ENCODE peak calls at places on chromosomes 1 and 21, in six cellular contexts. J, F, N, U, G and O are unnamed samples. For H3K36me3, the result is how much of the 10 kb centered on the place peaks cover.

GRCh38 chr1:56676571-56677035 is 31.5 kb downstream of the PRKAA2 start:
- DNase-seq in J (peak), F (no peak), N (peak), U (peak), G (no peak), O (no peak)

GRCh38 chr1:58211857-58212256 is 334.7 kb downstream of the OMA1 start:
- DNase-seq in J (no peak), F (no peak), N (no peak), U (no peak), G (peak), O (no peak)

GRCh38 chr1:184025242-184025675 is 12.3 kb downstream of the COLGALT2 start:
- DNase-seq in J (peak), F (no peak), N (no peak), U (peak), G (peak), O (no peak)

GRCh38 chr1:200896571-200897187 is 2.0 kb downstream of the INAVA start:
- DNase-seq in J (no peak), F (peak), N (peak), U (no peak), G (peak), O (peak)

GRCh38 chr1:168090395-168090794 is 46.3 kb downstream of the GPR161 start:
- DNase-seq in J (no peak), F (no peak), N (no peak), U (no peak), G (no peak), O (no peak)

GRCh38 chr21:31654340-31654739 is 5.2 kb upstream of the SOD1 start:
- DNase-seq in J (no peak), F (no peak), N (no peak), U (no peak), G (peak), O (no peak)

GRCh38 chr1:217498209-217498608 is 132.7 kb downstream of the GPATCH2 start:
- DNase-seq in J (no peak), F (no peak), N (no peak), U (no peak), G (no peak), O (no peak)

GRCh38 chr1:234608720-234609527 is 1.1 kb downstream of the IRF2BP2 start:
- DNase-seq in J (peak), F (no peak), N (peak), U (peak), G (peak), O (peak)

GRCh38 chr21:33873116-33873515 is 42.5 kb downstream of the ATP5PO start:
- DNase-seq in J (no peak), F (no peak), N (no peak), U (no peak), G (no peak), O (no peak)

GRCh38 chr21:36171741-36172331 is 15.2 kb downstream of the DOP1B start:
- DNase-seq in J (no peak), F (no peak), N (no peak), U (no peak), G (no peak), O (no peak)

GRCh38 chr1:52435650-52436049 is 31.2 kb downstream of the PRPF38A start:
- DNase-seq in J (no peak), F (no peak), N (no peak), U (no peak), G (no peak), O (no peak)

GRCh38 chr1:21058035-21058793 is 118.5 kb downstream of the EIF4G3 start:
- DNase-seq in J (no peak), F (no peak), N (no peak), U (no peak), G (no peak), O (no peak)

GRCh38 chr1:209659909-209660308 is 7.7 kb upstream of the LAMB3 start:
- DNase-seq in J (peak), F (no peak), N (peak), U (no peak), G (no peak), O (no peak)

GRCh38 chr1:33182452-33182851 is 609 bp upstream of the TRIM62 start:
- DNase-seq in J (peak), F (peak), N (peak), U (peak), G (no peak), O (no peak)

GRCh38 chr1:31981976-31982375 is 31.7 kb upstream of the KHDRBS1 start:
- DNase-seq in J (no peak), F (no peak), N (no peak), U (no peak), G (no peak), O (no peak)

GRCh38 chr1:77831976-77832695 is 52.7 kb downstream of the MIGA1 start:
- DNase-seq in J (peak), F (no peak), N (no peak), U (peak), G (no peak), O (no peak)

GRCh38 chr1:181397841-181398240 is 85.5 kb upstream of the CACNA1E start:
- DNase-seq in J (no peak), F (no peak), N (no peak), U (no peak), G (peak), O (no peak)

GRCh38 chr1:7608628-7609295 is 162.3 kb upstream of the VAMP3 start:
- DNase-seq in J (peak), F (no peak), N (no peak), U (no peak), G (peak), O (peak)

GRCh38 chr1:16236091-16236494 is 890 bp downstream of the CPLANE2 start:
- DNase-seq in J (peak), F (no peak), N (peak), U (peak), G (no peak), O (peak)

GRCh38 chr1:230622151-230622550 is 20.1 kb upstream of the COG2 start:
- DNase-seq in J (no peak), F (no peak), N (no peak), U (no peak), G (no peak), O (no peak)

GRCh38 chr1:50968021-50968883 is 1.8 kb upstream of the CDKN2C start:
- DNase-seq in J (peak), F (peak), N (peak), U (peak), G (peak), O (peak)

GRCh38 chr21:42677339-42678117 is 24.1 kb downstream of the PDE9A start:
- DNase-seq in J (peak), F (no peak), N (peak), U (no peak), G (no peak), O (no peak)

GRCh38 chr1:178037510-178038253 is 56.2 kb upstream of the RASAL2 start:
- DNase-seq in J (peak), F (peak), N (peak), U (peak), G (peak), O (peak)

GRCh38 chr1:246377606-246378005 is 129.5 kb downstream of the SMYD3 start:
- DNase-seq in J (no peak), F (no peak), N (no peak), U (no peak), G (no peak), O (no peak)

GRCh38 chr1:67721650-67722291 is 36.8 kb downstream of the GADD45A start:
- DNase-seq in J (no peak), F (no peak), N (no peak), U (no peak), G (no peak), O (no peak)

GRCh38 chr1:4140821-4141220 is 240.7 kb upstream of the C1orf174 start:
- DNase-seq in J (no peak), F (no peak), N (no peak), U (no peak), G (no peak), O (no peak)

GRCh38 chr1:96979287-96979686 is 257.7 kb downstream of the PTBP2 start:
- DNase-seq in J (no peak), F (no peak), N (no peak), U (no peak), G (no peak), O (no peak)

GRCh38 chr1:100868364-100868995 is 26.2 kb downstream of the EXTL2 start:
- DNase-seq in J (peak), F (no peak), N (no peak), U (peak), G (no peak), O (no peak)

DNA sequence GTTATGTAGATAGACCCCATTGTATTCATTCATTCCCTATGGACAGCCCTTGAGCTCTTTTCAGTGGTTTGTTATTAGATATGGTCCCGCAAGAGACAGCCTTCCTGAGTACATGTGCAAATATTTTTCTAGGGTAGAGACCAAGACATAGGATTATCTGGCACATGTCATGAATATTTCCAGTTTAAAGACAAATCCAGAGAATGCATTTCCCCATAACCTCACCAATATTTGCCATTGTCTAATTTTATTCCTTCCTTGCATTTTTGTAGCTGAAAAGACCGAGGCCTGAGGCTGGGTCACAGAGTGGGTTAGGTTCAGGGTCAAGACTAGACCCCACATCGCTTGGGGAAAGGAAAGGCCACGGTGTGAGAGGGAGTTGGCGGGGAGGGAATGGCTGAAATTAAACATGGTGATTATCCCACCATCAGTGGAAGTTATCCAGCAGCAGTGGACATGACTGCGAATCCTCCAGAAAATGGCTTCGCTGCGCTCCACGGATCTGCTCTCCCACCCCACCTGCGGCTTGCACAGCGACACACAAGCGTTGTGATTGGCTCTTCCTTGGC is 15.9 kb upstream of the STMN1 start:
- DNase-seq in J (no peak), F (no peak), N (no peak), U (no peak), G (no peak), O (no peak)
- H3K4me3 ChIP-seq in J (peak), F (peak), N (peak), U (peak), G (peak), O (peak)

DNA sequence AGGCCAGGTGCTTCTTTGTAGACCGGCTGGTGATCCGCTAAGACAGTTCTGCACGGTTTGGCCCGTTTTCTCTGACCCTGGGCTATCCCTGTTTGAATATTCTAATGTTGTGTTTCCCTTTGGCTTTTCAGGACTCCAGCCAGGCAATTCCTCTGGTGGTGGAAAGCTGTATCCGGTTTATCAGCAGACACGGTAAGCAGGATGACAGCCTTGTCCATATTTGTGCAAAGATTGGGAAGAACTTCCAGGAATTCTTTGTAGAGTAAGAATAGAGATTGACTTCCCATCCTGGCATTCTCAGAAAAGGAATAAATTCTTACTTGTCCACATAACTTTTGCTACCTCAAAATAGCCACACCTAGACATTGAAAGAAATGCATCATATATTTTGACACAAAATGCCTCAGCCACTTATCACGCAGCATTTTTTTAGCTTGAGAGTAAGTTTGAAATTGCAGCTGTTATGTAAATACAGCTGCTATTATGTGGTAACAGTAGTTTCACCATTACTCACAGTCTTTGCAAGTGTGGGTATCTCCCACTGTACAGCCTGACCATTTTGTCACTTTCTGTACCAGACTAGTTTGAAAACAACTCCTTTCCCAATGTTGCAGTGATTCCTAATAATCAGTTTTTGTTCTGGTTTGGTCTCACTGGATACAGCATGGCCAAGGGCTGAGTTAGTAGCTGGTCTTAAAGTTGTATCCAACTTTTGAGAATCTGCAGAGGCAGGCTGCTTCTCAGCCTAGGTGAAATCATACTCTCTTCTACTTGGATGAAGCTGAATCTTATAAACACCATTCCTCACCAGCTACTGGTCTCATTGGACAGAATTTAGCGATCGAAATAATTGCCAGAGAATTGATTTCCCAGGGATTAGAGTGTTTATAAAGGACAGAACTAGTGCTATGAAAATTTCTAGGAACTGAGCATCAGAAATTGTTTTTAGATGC is 40.0 kb upstream of the IKBKE start:
- DNase-seq in J (peak), F (no peak), N (peak), U (peak), G (no peak), O (no peak)
- H3K36me3 ChIP-seq in J (half or more), F (under half), N (under half), U (under half), G (half or more), O (under half)

GRCh38 chr1:23099171-23099536 is 69.5 kb downstream of the LUZP1 start:
- DNase-seq in J (no peak), F (no peak), N (no peak), U (peak), G (no peak), O (no peak)
- H3K27ac ChIP-seq in J (no peak), F (no peak), N (no peak), U (peak), G (no peak), O (no peak)

GRCh38 chr1:22494144-22494543 is 42.5 kb downstream of the ZBTB40 start:
- DNase-seq in J (no peak), F (no peak), N (no peak), U (no peak), G (no peak), O (no peak)

GRCh38 chr1:22491995-22492726 is 40.5 kb downstream of the ZBTB40 start:
- DNase-seq in J (no peak), F (no peak), N (no peak), U (no peak), G (no peak), O (no peak)

GRCh38 chr1:22496536-22497160 is 45.0 kb downstream of the ZBTB40 start:
- DNase-seq in J (no peak), F (no peak), N (no peak), U (no peak), G (no peak), O (no peak)

GRCh38 chr1:22490309-22490708 is 38.7 kb downstream of the ZBTB40 start:
- DNase-seq in J (peak), F (no peak), N (no peak), U (no peak), G (peak), O (no peak)

DNA sequence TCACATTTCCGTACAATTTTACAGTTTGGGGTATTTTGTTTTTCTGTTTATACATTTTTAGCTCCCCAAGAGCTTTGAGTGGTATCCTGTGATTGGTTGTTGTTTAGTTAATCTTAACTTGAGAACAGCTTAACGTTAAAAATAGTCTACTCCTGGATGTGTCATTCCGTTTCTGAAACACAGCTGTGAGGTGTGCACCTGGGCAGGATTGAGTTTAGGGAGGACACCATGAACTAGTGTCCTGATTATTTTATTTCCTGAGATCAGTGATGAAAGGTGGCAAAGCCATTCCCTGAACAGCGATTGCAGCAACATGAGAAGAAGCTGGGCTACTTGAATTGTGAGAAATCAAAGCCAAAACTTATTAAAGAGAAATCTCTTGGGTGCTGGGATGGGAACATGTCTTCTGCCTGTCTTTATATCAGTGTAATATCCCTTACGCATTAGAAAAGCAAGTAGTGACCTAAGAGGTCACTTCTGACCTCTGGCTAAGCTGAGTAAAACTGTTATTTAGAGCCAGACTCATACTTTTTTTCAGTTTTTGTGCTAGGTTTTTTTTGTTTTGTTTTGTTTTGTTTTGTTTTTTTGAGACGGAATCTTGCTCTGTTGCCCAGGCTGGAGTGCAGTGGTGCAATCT is 43.4 kb downstream of the ZBTB40 start:
- DNase-seq in J (no peak), F (no peak), N (no peak), U (no peak), G (no peak), O (no peak)
- H3K4me3 ChIP-seq in J (no peak), F (no peak), N (no peak), U (no peak), G (no peak), O (no peak)

GRCh38 chr1:169689395-169689794 is 22.0 kb downstream of the SELL start:
- DNase-seq in J (no peak), F (no peak), N (no peak), U (no peak), G (no peak), O (no peak)
- H3K36me3 ChIP-seq in J (under half), F (under half), N (under half), U (under half), G (under half), O (under half)

GRCh38 chr1:223754681-223755431 is 42.5 kb downstream of the CAPN2 start:
- DNase-seq in J (no peak), F (no peak), N (no peak), U (no peak), G (no peak), O (no peak)

GRCh38 chr1:223758734-223759133 is 46.4 kb downstream of the CAPN2 start:
- DNase-seq in J (no peak), F (no peak), N (no peak), U (no peak), G (no peak), O (peak)

GRCh38 chr1:223755432-223755792 is 43.1 kb downstream of the CAPN2 start:
- DNase-seq in J (no peak), F (no peak), N (no peak), U (no peak), G (no peak), O (no peak)

GRCh38 chr1:223756806-223757700 is 44.7 kb downstream of the CAPN2 start:
- DNase-seq in J (no peak), F (no peak), N (no peak), U (no peak), G (no peak), O (no peak)

DNA sequence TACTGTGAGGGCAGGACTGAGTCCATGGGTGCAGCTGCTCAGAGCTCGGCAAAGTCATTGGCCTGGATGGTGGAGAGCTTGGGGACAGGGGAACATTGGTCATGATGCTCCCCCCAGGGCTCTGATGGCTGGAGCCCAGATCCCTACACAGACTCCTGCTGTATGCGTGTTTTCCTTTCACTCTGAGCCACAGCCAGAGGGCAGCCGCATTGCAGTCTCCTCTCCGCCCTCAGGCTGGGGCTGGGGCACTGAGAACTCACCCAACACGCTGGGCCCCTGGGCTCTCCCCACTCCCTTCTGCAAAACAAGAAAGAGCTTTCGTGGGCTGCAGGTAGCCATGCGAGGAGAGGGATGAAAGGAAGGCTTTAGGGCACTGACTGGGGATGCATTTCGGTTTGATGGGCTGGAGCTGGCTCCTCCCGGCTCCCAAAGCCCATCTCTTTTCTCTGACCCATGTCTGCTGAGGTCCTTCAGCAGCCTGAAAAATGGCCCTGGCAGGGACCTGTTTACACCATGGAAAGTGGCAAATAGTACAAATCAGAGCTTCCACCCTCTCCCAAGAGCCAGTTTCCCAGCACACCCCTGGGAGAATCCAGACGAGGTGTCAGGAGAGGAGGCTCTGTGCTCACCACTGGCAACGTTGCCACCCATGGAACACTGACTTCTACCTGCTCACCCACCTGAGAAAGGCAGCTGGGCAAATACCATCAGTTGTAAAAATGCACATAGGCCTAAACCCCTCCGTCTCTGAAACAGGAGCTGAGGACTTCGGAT is 43.9 kb downstream of the CAPN2 start:
- DNase-seq in J (no peak), F (no peak), N (no peak), U (no peak), G (no peak), O (no peak)
- H3K27ac ChIP-seq in J (no peak), F (no peak), N (no peak), U (no peak), G (no peak), O (no peak)

GRCh38 chr21:41043008-41043407 is 125.0 kb upstream of the BACE2 start:
- DNase-seq in J (no peak), F (no peak), N (no peak), U (no peak), G (no peak), O (no peak)

GRCh38 chr21:41048636-41049035 is 119.3 kb upstream of the BACE2 start:
- DNase-seq in J (no peak), F (no peak), N (no peak), U (no peak), G (no peak), O (no peak)

GRCh38 chr21:41048141-41048540 is 119.8 kb upstream of the BACE2 start:
- DNase-seq in J (no peak), F (no peak), N (no peak), U (no peak), G (no peak), O (no peak)

GRCh38 chr21:41045534-41046268 is 122.3 kb upstream of the BACE2 start:
- DNase-seq in J (no peak), F (peak), N (no peak), U (no peak), G (peak), O (no peak)
- H3K4me3 ChIP-seq in J (no peak), F (no peak), N (no peak), U (no peak), G (no peak), O (no peak)

GRCh38 chr1:150649441-150649840 is 20.0 kb upstream of the ENSA start:
- DNase-seq in J (no peak), F (no peak), N (no peak), U (no peak), G (no peak), O (no peak)

DNA sequence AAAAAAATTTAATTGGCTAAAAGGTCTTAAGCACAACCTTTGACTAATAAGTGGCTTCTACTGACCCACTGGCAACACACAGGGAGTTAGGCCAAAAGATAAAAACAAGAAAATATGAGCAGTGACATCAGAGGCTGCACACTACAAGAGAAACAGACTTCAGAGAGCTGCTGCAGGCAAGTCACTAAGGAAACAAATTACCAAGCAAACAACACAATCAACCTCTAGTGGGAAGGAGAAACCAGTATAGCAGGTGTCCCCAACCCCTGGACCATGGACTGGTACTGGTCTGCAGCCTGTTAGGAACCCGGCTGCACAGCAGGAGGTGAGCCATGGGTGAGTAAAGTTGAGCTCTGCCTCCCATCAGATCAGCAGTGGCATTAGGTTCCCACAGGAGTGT is 20.8 kb upstream of the ENSA start:
- DNase-seq in J (no peak), F (peak), N (no peak), U (no peak), G (no peak), O (no peak)
- H3K36me3 ChIP-seq in J (under half), F (under half), N (under half), U (under half), G (half or more), O (under half)